ENCODE peak calls at places on chromosomes 12 and 14, in five cellular contexts. One of them, this sample, is unnamed. For H3K36me3, the result is how much of the 10 kb centered on the place peaks cover.

GRCh38 chr12:50926415-50926814 is 25.9 kb upstream of the HIGD1C start:
- DNase-seq in iPS DF 6.9: no peak
- DNase-seq in GM23248: no peak
- DNase-seq in tibial artery: no peak
- DNase-seq in HCT116: no peak
- DNase-seq in this sample: no peak

GRCh38 chr12:65597527-65597926 is 226.8 kb upstream of the HMGA2 start:
- DNase-seq in HCT116: no peak
- DNase-seq in tibial artery: no peak
- DNase-seq in GM23248: no peak
- DNase-seq in iPS DF 6.9: no peak
- DNase-seq in this sample: no peak

GRCh38 chr14:58663494-58664111 is 25.8 kb downstream of the DACT1 start:
- DNase-seq in GM23248: peak
- DNase-seq in tibial artery: no peak
- DNase-seq in iPS DF 6.9: no peak
- DNase-seq in HCT116: no peak
- DNase-seq in this sample: no peak

GRCh38 chr14:53032161-53032803 is 81.4 kb upstream of the FERMT2 start:
- DNase-seq in HCT116: peak
- DNase-seq in iPS DF 6.9: no peak
- DNase-seq in GM23248: peak
- DNase-seq in tibial artery: no peak
- DNase-seq in this sample: peak

GRCh38 chr14:51180577-51180976 is 59.5 kb upstream of the TMX1 start:
- DNase-seq in GM23248: no peak
- DNase-seq in tibial artery: no peak
- DNase-seq in iPS DF 6.9: no peak
- DNase-seq in HCT116: no peak
- DNase-seq in this sample: no peak

GRCh38 chr14:43175896-43176295 is 1331.2 kb downstream of the FSCB start:
- DNase-seq in iPS DF 6.9: no peak
- DNase-seq in GM23248: no peak
- DNase-seq in HCT116: no peak
- DNase-seq in tibial artery: no peak
- DNase-seq in this sample: no peak

GRCh38 chr14:29548948-29549370 is 378.7 kb downstream of the PRKD1 start:
- DNase-seq in HCT116: peak
- DNase-seq in GM23248: peak
- DNase-seq in iPS DF 6.9: peak
- DNase-seq in tibial artery: no peak
- DNase-seq in this sample: peak

GRCh38 chr12:106760184-106760531 is 14.3 kb upstream of the RIC8B start:
- DNase-seq in iPS DF 6.9: no peak
- DNase-seq in tibial artery: no peak
- DNase-seq in GM23248: no peak
- DNase-seq in HCT116: no peak
- DNase-seq in this sample: no peak

GRCh38 chr14:99131632-99132271 is 140.2 kb downstream of the BCL11B start:
- DNase-seq in HCT116: no peak
- DNase-seq in GM23248: no peak
- DNase-seq in tibial artery: peak
- DNase-seq in iPS DF 6.9: no peak
- DNase-seq in this sample: no peak

GRCh38 chr14:88063807-88064206 is 58.9 kb downstream of the GPR65 start:
- DNase-seq in HCT116: no peak
- DNase-seq in iPS DF 6.9: no peak
- DNase-seq in tibial artery: no peak
- DNase-seq in GM23248: no peak
- DNase-seq in this sample: no peak

GRCh38 chr14:24808412-24808811 is 174.4 kb upstream of the GZMB start:
- DNase-seq in HCT116: no peak
- DNase-seq in tibial artery: no peak
- DNase-seq in GM23248: no peak
- DNase-seq in iPS DF 6.9: no peak
- DNase-seq in this sample: no peak

GRCh38 chr14:70317969-70318634 is 41.4 kb downstream of the COX16 start:
- DNase-seq in iPS DF 6.9: peak
- DNase-seq in HCT116: peak
- DNase-seq in tibial artery: no peak
- DNase-seq in GM23248: peak
- DNase-seq in this sample: peak

GRCh38 chr14:35949933-35950332 is 123.8 kb downstream of the BRMS1L start:
- DNase-seq in tibial artery: no peak
- DNase-seq in HCT116: no peak
- DNase-seq in iPS DF 6.9: no peak
- DNase-seq in GM23248: no peak
- DNase-seq in this sample: peak

GRCh38 chr14:105863296-105864108 is 337.1 kb downstream of the TMEM121 start:
- DNase-seq in iPS DF 6.9: no peak
- DNase-seq in HCT116: no peak
- DNase-seq in GM23248: no peak
- DNase-seq in tibial artery: peak
- DNase-seq in this sample: no peak

GRCh38 chr12:57591567-57592325 is 754 bp downstream of the PIP4K2C start:
- DNase-seq in tibial artery: peak
- DNase-seq in GM23248: peak
- DNase-seq in iPS DF 6.9: no peak
- DNase-seq in HCT116: no peak
- DNase-seq in this sample: no peak

GRCh38 chr12:58242803-58243628 is 301.6 kb downstream of the ATP23 start:
- DNase-seq in HCT116: no peak
- DNase-seq in tibial artery: no peak
- DNase-seq in iPS DF 6.9: no peak
- DNase-seq in GM23248: no peak
- DNase-seq in this sample: no peak

GRCh38 chr12:113439606-113440030 is 17.4 kb downstream of the SDSL start:
- DNase-seq in HCT116: no peak
- DNase-seq in tibial artery: no peak
- DNase-seq in GM23248: peak
- DNase-seq in iPS DF 6.9: no peak
- DNase-seq in this sample: peak

GRCh38 chr14:83019744-83020414 is 1486.2 kb upstream of the SEL1L start:
- DNase-seq in iPS DF 6.9: no peak
- DNase-seq in HCT116: no peak
- DNase-seq in GM23248: no peak
- DNase-seq in tibial artery: no peak
- DNase-seq in this sample: no peak

GRCh38 chr14:22854963-22855724 is 16.4 kb upstream of the LRP10 start:
- DNase-seq in GM23248: no peak
- DNase-seq in tibial artery: no peak
- DNase-seq in iPS DF 6.9: no peak
- DNase-seq in HCT116: no peak
- DNase-seq in this sample: no peak

GRCh38 chr14:30143617-30144016 is 216.0 kb upstream of the PRKD1 start:
- DNase-seq in GM23248: peak
- DNase-seq in tibial artery: no peak
- DNase-seq in iPS DF 6.9: no peak
- DNase-seq in HCT116: no peak
- DNase-seq in this sample: no peak

GRCh38 chr14:68462683-68463082 is 330.2 kb downstream of the ZFP36L1 start:
- DNase-seq in tibial artery: no peak
- DNase-seq in iPS DF 6.9: no peak
- DNase-seq in HCT116: no peak
- DNase-seq in GM23248: peak
- DNase-seq in this sample: no peak

GRCh38 chr12:109512608-109513007 is 35.2 kb downstream of the UBE3B start:
- DNase-seq in tibial artery: no peak
- DNase-seq in HCT116: no peak
- DNase-seq in iPS DF 6.9: no peak
- DNase-seq in GM23248: no peak
- DNase-seq in this sample: no peak

GRCh38 chr12:118354903-118355302 is 17.8 kb downstream of the TAOK3 start:
- DNase-seq in GM23248: peak
- DNase-seq in iPS DF 6.9: no peak
- DNase-seq in tibial artery: no peak
- DNase-seq in HCT116: no peak
- DNase-seq in this sample: no peak

GRCh38 chr14:91126761-91127160 is 12.9 kb downstream of the DGLUCY start:
- DNase-seq in HCT116: no peak
- DNase-seq in GM23248: no peak
- DNase-seq in tibial artery: no peak
- DNase-seq in iPS DF 6.9: no peak
- DNase-seq in this sample: no peak

GRCh38 chr12:128813392-128813791 is 10.4 kb downstream of the SLC15A4 start:
- DNase-seq in GM23248: peak
- DNase-seq in HCT116: no peak
- DNase-seq in tibial artery: no peak
- DNase-seq in iPS DF 6.9: no peak
- DNase-seq in this sample: no peak

GRCh38 chr12:7989827-7990491 is 42.6 kb upstream of the FOXJ2 start:
- DNase-seq in HCT116: no peak
- DNase-seq in GM23248: no peak
- DNase-seq in iPS DF 6.9: no peak
- DNase-seq in tibial artery: peak
- DNase-seq in this sample: no peak

GRCh38 chr12:20194171-20194570 is 174.2 kb upstream of the PDE3A start:
- DNase-seq in iPS DF 6.9: peak
- DNase-seq in GM23248: peak
- DNase-seq in HCT116: no peak
- DNase-seq in tibial artery: no peak
- DNase-seq in this sample: no peak

GRCh38 chr12:119308743-119309456 is 25.6 kb upstream of the CCDC60 start:
- DNase-seq in HCT116: no peak
- DNase-seq in iPS DF 6.9: no peak
- DNase-seq in GM23248: no peak
- DNase-seq in tibial artery: no peak
- DNase-seq in this sample: peak

GRCh38 chr14:69138189-69138535 is 14.8 kb downstream of the DCAF5 start:
- DNase-seq in tibial artery: no peak
- DNase-seq in GM23248: peak
- DNase-seq in iPS DF 6.9: no peak
- DNase-seq in HCT116: no peak
- DNase-seq in this sample: no peak

GRCh38 chr14:20836668-20837338 is 34.2 kb upstream of the RNASE1 start:
- DNase-seq in GM23248: peak
- DNase-seq in tibial artery: no peak
- DNase-seq in HCT116: peak
- DNase-seq in iPS DF 6.9: no peak
- DNase-seq in this sample: no peak

GRCh38 chr12:114684098-114684869 is at the start of gene TBX3:
- DNase-seq in iPS DF 6.9: no peak
- DNase-seq in tibial artery: peak
- DNase-seq in GM23248: peak
- DNase-seq in HCT116: peak
- DNase-seq in this sample: peak

GRCh38 chr14:94936411-94936892 is 166.5 kb upstream of the GSC start:
- DNase-seq in GM23248: peak
- DNase-seq in tibial artery: peak
- DNase-seq in HCT116: no peak
- DNase-seq in iPS DF 6.9: no peak
- DNase-seq in this sample: no peak

GRCh38 chr12:31300341-31300740 is 25.6 kb downstream of the SINHCAF start:
- DNase-seq in HCT116: no peak
- DNase-seq in iPS DF 6.9: no peak
- DNase-seq in tibial artery: no peak
- DNase-seq in GM23248: no peak
- DNase-seq in this sample: no peak

GRCh38 chr12:31301311-31301710 is 24.6 kb downstream of the SINHCAF start:
- DNase-seq in iPS DF 6.9: no peak
- DNase-seq in GM23248: no peak
- DNase-seq in tibial artery: no peak
- DNase-seq in HCT116: no peak
- DNase-seq in this sample: no peak

GRCh38 chr12:31300783-31301182 is 25.2 kb downstream of the SINHCAF start:
- DNase-seq in tibial artery: no peak
- DNase-seq in HCT116: no peak
- DNase-seq in GM23248: no peak
- DNase-seq in iPS DF 6.9: no peak
- DNase-seq in this sample: no peak

GRCh38 chr12:31298510-31298904 is 27.4 kb downstream of the SINHCAF start:
- DNase-seq in iPS DF 6.9: no peak
- DNase-seq in GM23248: no peak
- DNase-seq in tibial artery: no peak
- DNase-seq in HCT116: no peak
- DNase-seq in this sample: no peak

GRCh38 chr12:31297572-31298509 is 28.1 kb downstream of the SINHCAF start:
- DNase-seq in GM23248: no peak
- DNase-seq in iPS DF 6.9: no peak
- DNase-seq in tibial artery: no peak
- DNase-seq in HCT116: no peak
- DNase-seq in this sample: no peak
- H3K36me3 ChIP-seq in GM23248: under half
- H3K36me3 ChIP-seq in iPS DF 6.9: under half
- H3K36me3 ChIP-seq in tibial artery: under half
- H3K36me3 ChIP-seq in HCT116: under half
- H3K36me3 ChIP-seq in this sample: under half

GRCh38 chr12:69595689-69596088 is 10.4 kb downstream of the CCT2 start:
- DNase-seq in HCT116: no peak
- DNase-seq in GM23248: no peak
- DNase-seq in iPS DF 6.9: no peak
- DNase-seq in tibial artery: no peak
- DNase-seq in this sample: no peak
- H3K36me3 ChIP-seq in HCT116: half or more
- H3K36me3 ChIP-seq in GM23248: half or more
- H3K36me3 ChIP-seq in iPS DF 6.9: under half
- H3K36me3 ChIP-seq in tibial artery: half or more
- H3K36me3 ChIP-seq in this sample: under half

GRCh38 chr12:124007810-124008570 is 35.0 kb downstream of the ZNF664 start:
- DNase-seq in HCT116: no peak
- DNase-seq in GM23248: peak
- DNase-seq in tibial artery: no peak
- DNase-seq in iPS DF 6.9: no peak
- DNase-seq in this sample: no peak
- H3K36me3 ChIP-seq in HCT116: under half
- H3K36me3 ChIP-seq in GM23248: under half
- H3K36me3 ChIP-seq in tibial artery: under half
- H3K36me3 ChIP-seq in iPS DF 6.9: under half
- H3K36me3 ChIP-seq in this sample: under half

GRCh38 chr12:2820432-2820831 is 8.0 kb downstream of the ITFG2 start:
- DNase-seq in HCT116: no peak
- DNase-seq in iPS DF 6.9: no peak
- DNase-seq in tibial artery: no peak
- DNase-seq in GM23248: no peak
- DNase-seq in this sample: no peak
- H3K36me3 ChIP-seq in HCT116: under half
- H3K36me3 ChIP-seq in iPS DF 6.9: under half
- H3K36me3 ChIP-seq in tibial artery: half or more
- H3K36me3 ChIP-seq in GM23248: under half
- H3K36me3 ChIP-seq in this sample: under half

This sample was measured in neuronal stem cell.